ENCODE peak calls at places on chromosomes 2 and 18, in five cellular contexts. O, F, I, R and L are unnamed samples.

GRCh38 chr2:31235504-31235902 is 1.6 kb downstream of the EHD3 start:
- DNase-seq in O (peak), F (no peak), I (peak), R (no peak), L (peak)

GRCh38 chr2:127174176-127174575 is 45.9 kb downstream of the CYP27C1 start:
- DNase-seq in O (no peak), F (no peak), I (peak), R (peak), L (peak)

GRCh38 chr2:91975130-91975491 is 2896.1 kb upstream of the TEKT4 start:
- DNase-seq in O (no peak), F (no peak), I (no peak), R (no peak), L (no peak)

GRCh38 chr2:130251865-130252620 is 53.8 kb upstream of the TUBA3E start:
- DNase-seq in O (no peak), F (no peak), I (no peak), R (no peak), L (no peak)

GRCh38 chr18:34493566-34494358 is 216.3 kb upstream of the DTNA start:
- DNase-seq in O (peak), F (peak), I (peak), R (peak), L (peak)

GRCh38 chr2:216012133-216012829 is 1.1 kb downstream of the MREG start:
- DNase-seq in O (peak), F (peak), I (peak), R (peak), L (peak)

GRCh38 chr2:141699573-141699972 is 431.2 kb downstream of the LRP1B start:
- DNase-seq in O (no peak), F (peak), I (no peak), R (no peak), L (peak)

GRCh38 chr18:27004056-27004829 is 138.7 kb upstream of the AQP4 start:
- DNase-seq in O (no peak), F (no peak), I (peak), R (no peak), L (peak)

GRCh38 chr2:144111443-144111842 is 408.5 kb downstream of the ZEB2 start:
- DNase-seq in O (peak), F (no peak), I (peak), R (no peak), L (peak)

GRCh38 chr18:61738488-61738887 is 154.3 kb downstream of the RNF152 start:
- DNase-seq in O (no peak), F (no peak), I (peak), R (no peak), L (peak)

GRCh38 chr18:55778731-55779460 is 190.9 kb upstream of the TCF4 start:
- DNase-seq in O (peak), F (no peak), I (peak), R (no peak), L (no peak)

GRCh38 chr2:42101641-42102605 is 54.1 kb downstream of the PKDCC start:
- DNase-seq in O (no peak), F (peak), I (peak), R (peak), L (peak)

GRCh38 chr2:96881349-96882195 is 11.7 kb upstream of the SEMA4C start:
- DNase-seq in O (no peak), F (no peak), I (no peak), R (no peak), L (no peak)
- TF ChIP-seq EZH2 in O (no peak), F (no peak), I (no peak), R (no peak), L (no peak)

GRCh38 chr2:27494284-27494943 is 586 bp downstream of the FNDC4 start:
- DNase-seq in O (peak), F (peak), I (peak), R (peak), L (no peak)
- TF ChIP-seq EZH2 in O (no peak), F (no peak), I (no peak), R (no peak), L (no peak)

GRCh38 chr2:172093416-172094318 is 8.4 kb downstream of the DLX1 start:
- DNase-seq in O (no peak), F (no peak), I (no peak), R (no peak), L (no peak)

GRCh38 chr2:172095146-172095904 is 7.4 kb downstream of the DLX2 start:
- DNase-seq in O (peak), F (no peak), I (peak), R (peak), L (peak)

GRCh38 chr2:172092716-172093415 is 7.6 kb downstream of the DLX1 start:
- DNase-seq in O (no peak), F (no peak), I (no peak), R (no peak), L (no peak)

GRCh38 chr2:172095905-172096660 is 6.6 kb downstream of the DLX2 start:
- DNase-seq in O (no peak), F (no peak), I (peak), R (no peak), L (peak)

DNA sequence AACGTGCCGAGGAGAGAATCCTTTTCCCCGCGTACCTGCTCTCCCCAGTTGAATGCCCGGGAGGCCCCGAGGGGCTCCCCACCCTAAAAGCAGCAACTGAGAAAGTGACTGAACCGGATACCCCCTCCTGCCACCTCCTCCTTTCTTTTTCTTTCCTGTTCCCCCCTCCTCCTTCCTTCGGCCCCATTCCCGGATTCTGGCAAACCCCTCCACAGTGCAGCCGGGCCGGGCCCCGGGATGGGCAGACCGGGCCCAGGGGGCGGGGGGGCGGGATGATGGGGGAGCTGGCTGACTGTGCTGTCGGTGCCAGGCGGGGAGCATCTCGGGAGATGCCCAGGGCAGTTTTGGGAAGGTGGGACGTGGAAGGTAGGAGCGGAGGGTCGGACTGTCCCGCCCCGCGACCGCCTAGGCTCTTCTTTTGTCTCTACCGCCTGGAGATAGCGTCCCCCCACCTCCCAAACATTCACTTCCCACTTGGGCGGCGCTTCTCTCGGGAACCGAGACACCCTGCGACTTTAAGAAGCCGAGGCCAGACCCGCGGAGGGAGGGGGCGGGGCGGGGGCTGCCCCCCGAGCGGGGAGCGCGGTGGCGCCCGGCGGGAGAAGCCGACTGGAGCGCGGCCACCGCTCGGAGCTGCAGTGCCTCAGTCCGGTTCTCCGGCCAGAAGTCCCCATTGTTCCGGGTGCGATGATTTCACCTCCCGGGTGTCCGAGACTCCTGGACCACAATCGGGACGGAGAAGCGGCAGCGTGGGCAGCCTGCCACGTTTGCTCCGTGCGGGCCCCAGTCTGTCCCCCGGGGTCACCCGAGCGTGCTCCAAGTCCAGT is 8.2 kb downstream of the DLX2 start:
- DNase-seq in O (no peak), F (no peak), I (peak), R (no peak), L (peak)
- TF ChIP-seq EZH2 in O (no peak), F (no peak), I (no peak), R (no peak), L (no peak)

GRCh38 chr18:80004600-80005342 is 16.4 kb upstream of the TXNL4A start:
- DNase-seq in O (no peak), F (no peak), I (no peak), R (no peak), L (no peak)
- TF ChIP-seq EZH2 in O (no peak), F (no peak), I (no peak), R (no peak), L (no peak)

GRCh38 chr2:222305510-222306392 is 7.0 kb upstream of the PAX3 start:
- DNase-seq in O (no peak), F (no peak), I (peak), R (no peak), L (no peak)
- TF ChIP-seq EZH2 in O (peak), F (no peak), I (peak), R (peak), L (no peak)

DNA sequence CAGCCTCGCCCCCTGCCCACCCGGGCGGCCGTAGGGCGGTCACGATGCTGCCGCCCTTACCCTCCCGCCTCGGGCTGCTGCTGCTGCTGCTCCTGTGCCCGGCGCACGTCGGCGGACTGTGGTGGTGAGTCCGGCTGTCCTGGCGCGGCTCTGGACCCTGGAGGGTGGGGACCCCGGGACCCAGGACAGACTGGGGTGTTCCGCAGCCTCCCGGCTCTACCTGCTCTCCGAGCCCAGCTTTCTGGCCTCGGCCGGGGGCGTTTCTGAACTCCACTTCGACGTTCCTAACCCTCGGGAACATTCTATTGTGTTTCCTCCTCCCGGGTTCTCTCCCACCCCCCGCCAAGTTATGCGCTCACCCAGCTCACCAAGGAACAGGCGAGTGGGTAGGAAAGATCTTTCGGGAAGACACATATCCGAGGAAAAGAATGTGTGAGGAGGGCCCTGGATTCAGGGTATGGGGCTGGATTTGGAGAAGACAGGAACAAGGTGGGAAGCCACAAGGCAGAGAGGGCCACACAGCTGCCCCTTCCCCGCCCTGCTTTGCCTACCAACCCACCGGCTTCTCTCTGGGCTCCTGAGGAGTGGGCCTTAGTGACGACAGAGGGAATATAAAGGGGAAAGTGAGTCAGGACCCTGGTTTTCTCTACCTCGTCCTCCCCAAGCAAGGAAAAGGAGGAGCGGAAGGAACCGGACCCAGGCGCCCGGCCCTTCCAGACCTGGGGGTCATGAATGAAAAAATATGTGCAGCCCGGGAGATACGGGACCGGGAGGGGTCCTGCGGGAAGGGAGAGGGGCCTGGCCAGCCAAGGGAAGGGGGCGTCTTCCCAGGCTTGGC is 608 bp downstream of the WNT6 start:
- DNase-seq in O (no peak), F (no peak), I (no peak), R (no peak), L (no peak)
- TF ChIP-seq EZH2 in O (peak), F (peak), I (peak), R (peak), L (peak)

DNA sequence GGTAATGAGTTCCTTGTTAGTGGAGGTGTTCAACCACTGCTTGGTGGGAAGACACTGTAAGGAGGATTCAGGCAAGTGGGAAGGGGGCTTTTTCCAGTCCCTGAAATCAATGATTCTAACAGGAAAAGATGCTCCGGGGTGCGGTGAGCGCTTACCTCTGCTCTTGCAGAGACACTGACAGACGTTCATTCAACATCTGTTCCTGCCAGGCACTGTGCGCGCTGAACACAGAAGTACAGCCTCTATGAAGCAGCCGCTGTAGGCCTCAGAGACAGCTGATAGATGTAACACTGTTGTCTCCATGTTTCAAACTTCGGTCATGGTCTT is 738 bp upstream of the CLIP4 start:
- DNase-seq in O (no peak), F (no peak), I (peak), R (peak), L (no peak)
- TF ChIP-seq EZH2 in O (no peak), F (no peak), I (no peak), R (no peak), L (no peak)

GRCh38 chr2:171109571-171109970 is 51.1 kb downstream of the TLK1 start:
- DNase-seq in O (no peak), F (no peak), I (no peak), R (no peak), L (no peak)
- TF ChIP-seq EZH2 in O (no peak), F (no peak), I (no peak), R (no peak), L (no peak)

GRCh38 chr2:237629188-237629534 is 1.8 kb downstream of the LRRFIP1 start:
- DNase-seq in O (no peak), F (no peak), I (peak), R (no peak), L (no peak)

GRCh38 chr2:237625777-237626176 is 1.6 kb upstream of the LRRFIP1 start:
- DNase-seq in O (no peak), F (no peak), I (no peak), R (no peak), L (no peak)

GRCh38 chr2:237628482-237629187 is 1.2 kb downstream of the LRRFIP1 start:
- DNase-seq in O (no peak), F (no peak), I (no peak), R (no peak), L (no peak)

GRCh38 chr2:237626813-237627451 is 455 bp upstream of the LRRFIP1 start:
- DNase-seq in O (no peak), F (no peak), I (peak), R (no peak), L (no peak)

DNA sequence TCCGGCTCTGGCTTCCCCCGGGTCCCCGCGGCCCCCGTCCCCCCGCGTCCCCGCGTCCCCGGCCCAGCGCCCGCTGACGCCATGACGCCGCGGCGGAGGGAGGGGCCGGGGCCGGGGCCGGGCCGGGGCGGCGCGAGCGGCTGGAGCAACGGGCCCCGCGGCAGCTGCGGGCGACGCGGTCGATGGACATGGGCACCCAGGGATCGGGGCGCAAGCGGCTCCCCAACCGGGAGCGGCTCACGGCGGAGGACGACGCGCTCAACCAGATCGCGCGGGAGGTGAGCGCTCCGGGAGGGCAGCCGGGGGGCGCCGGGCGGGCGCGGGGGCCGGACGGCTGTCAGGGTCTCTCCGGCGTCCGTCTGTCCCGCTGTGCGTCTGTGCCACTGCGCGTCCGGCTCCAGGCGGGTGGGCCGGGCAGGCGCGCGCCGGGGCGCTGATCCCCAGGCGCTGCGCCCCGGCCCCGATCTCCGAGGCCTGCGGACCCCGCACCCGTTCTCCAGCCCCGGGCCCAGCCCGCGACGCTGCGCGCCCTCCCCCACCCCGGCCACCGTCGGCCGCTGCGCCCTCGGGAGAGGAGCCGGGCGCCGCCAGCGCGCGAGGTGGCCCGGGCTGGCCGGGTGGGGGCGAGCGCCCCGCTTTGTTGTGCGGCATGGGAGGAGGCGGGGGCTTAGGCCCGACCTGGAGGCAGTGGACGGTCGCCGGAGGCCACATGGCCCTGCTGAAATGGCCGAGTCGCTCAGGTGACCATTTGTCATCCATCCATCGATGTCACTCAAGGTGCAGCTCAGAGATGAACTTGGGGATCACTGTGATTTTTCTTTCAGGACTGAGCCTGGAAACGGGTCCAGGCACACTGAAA is at the start of gene LRRFIP1:
- DNase-seq in O (no peak), F (no peak), I (peak), R (peak), L (peak)
- TF ChIP-seq EZH2 in O (no peak), F (no peak), I (no peak), R (no peak), L (no peak)